ENCODE peak calls at places on chromosomes 11 and 22, in six cellular contexts. E, H, S, G, C and M are unnamed samples.
A peak's percentile ranks its signal among the peaks of the same experiment; 100 is the strongest.

GRCh38 chr22:32858957-32859356 is 57.5 kb downstream of the TIMP3 start:
- DNase-seq in E (no peak), H (no peak), S (no peak), G (no peak), C (no peak), M (no peak)

GRCh38 chr11:69144719-69145365 is 10.9 kb upstream of the SMIM38 start:
- DNase-seq in E (no peak), H (peak; percentile 18), S (no peak), G (no peak), C (no peak), M (no peak)

GRCh38 chr11:104073950-104074349 is 37.5 kb downstream of the DDI1 start:
- DNase-seq in E (no peak), H (no peak), S (no peak), G (peak; percentile 50), C (peak; percentile 11), M (no peak)

GRCh38 chr22:35838849-35839646 is 121.4 kb downstream of the APOL5 start:
- DNase-seq in E (no peak), H (peak; percentile 61), S (peak; percentile 22), G (peak; percentile 16), C (peak; percentile 82), M (peak; percentile 47)

GRCh38 chr11:96159968-96160367 is 183.0 kb downstream of the MAML2 start:
- DNase-seq in E (no peak), H (no peak), S (no peak), G (no peak), C (no peak), M (no peak)

GRCh38 chr11:83819936-83820549 is 533.9 kb upstream of the CCDC90B start:
- DNase-seq in E (no peak), H (peak; percentile 44), S (no peak), G (peak; percentile 64), C (peak; percentile 66), M (peak; percentile 51)

GRCh38 chr11:77126156-77126775 is 1.8 kb upstream of the MYO7A start:
- DNase-seq in E (no peak), H (no peak), S (no peak), G (no peak), C (no peak), M (no peak)

GRCh38 chr11:112871909-112872511 is 89.2 kb upstream of the NCAM1 start:
- DNase-seq in E (no peak), H (no peak), S (no peak), G (no peak), C (no peak), M (no peak)

GRCh38 chr11:129331871-129332274 is 43.8 kb upstream of the BARX2 start:
- DNase-seq in E (peak; percentile 53), H (peak; percentile 40), S (peak; percentile 90), G (peak; percentile 84), C (peak; percentile 73), M (peak; percentile 78)

GRCh38 chr22:20114506-20115475 is 1.1 kb upstream of the RANBP1 start:
- DNase-seq in E (no peak), H (no peak), S (no peak), G (no peak), C (no peak), M (no peak)

GRCh38 chr11:61254403-61255025 is 13.5 kb downstream of the PGA5 start:
- DNase-seq in E (peak; percentile 50), H (peak; percentile 27), S (peak; percentile 85), G (peak; percentile 67), C (peak; percentile 59), M (peak; percentile 54)

GRCh38 chr11:109864161-109864661 is 229.0 kb upstream of the ZC3H12C start:
- DNase-seq in E (no peak), H (no peak), S (no peak), G (no peak), C (peak; percentile 60), M (no peak)

GRCh38 chr11:28048812-28049211 is 59.1 kb downstream of the KIF18A start:
- DNase-seq in E (no peak), H (no peak), S (no peak), G (no peak), C (no peak), M (no peak)

GRCh38 chr11:65275906-65276305 is 14.1 kb downstream of the POLA2 start:
- DNase-seq in E (no peak), H (no peak), S (no peak), G (no peak), C (no peak), M (no peak)

GRCh38 chr22:21972293-21972779 is 10.3 kb downstream of the TOP3B start:
- DNase-seq in E (peak; percentile 50), H (no peak), S (peak; percentile 78), G (no peak), C (peak; percentile 23), M (no peak)

GRCh38 chr22:30305519-30305905 is 16.2 kb upstream of the CASTOR1 start:
- DNase-seq in E (peak; percentile 36), H (no peak), S (no peak), G (no peak), C (no peak), M (no peak)

GRCh38 chr11:109088061-109088460 is 333.9 kb upstream of the C11orf87 start:
- DNase-seq in E (no peak), H (no peak), S (no peak), G (no peak), C (no peak), M (no peak)

GRCh38 chr22:48336339-48337060 is 1491.2 kb downstream of the BRD1 start:
- DNase-seq in E (no peak), H (no peak), S (no peak), G (no peak), C (no peak), M (no peak)

GRCh38 chr22:45096256-45096907 is 67.3 kb upstream of the NUP50 start:
- DNase-seq in E (peak; percentile 7), H (peak; percentile 36), S (peak; percentile 74), G (peak; percentile 71), C (peak; percentile 64), M (peak; percentile 67)

GRCh38 chr11:96967616-96968015 is 577.8 kb downstream of the JRKL start:
- DNase-seq in E (no peak), H (no peak), S (no peak), G (no peak), C (peak; percentile 5), M (no peak)

GRCh38 chr22:43243275-43243768 is 56.4 kb upstream of the TTLL12 start:
- DNase-seq in E (no peak), H (no peak), S (no peak), G (no peak), C (no peak), M (no peak)

GRCh38 chr11:109435121-109435742 is 13.2 kb downstream of the C11orf87 start:
- DNase-seq in E (no peak), H (no peak), S (no peak), G (peak; percentile 66), C (no peak), M (no peak)

GRCh38 chr22:41862160-41862529 is 29.2 kb downstream of the SREBF2 start:
- DNase-seq in E (peak; percentile 13), H (no peak), S (no peak), G (no peak), C (no peak), M (no peak)

GRCh38 chr22:24994070-24994763 is 41.7 kb downstream of the KIAA1671 start:
- DNase-seq in E (no peak), H (no peak), S (peak; percentile 64), G (peak; percentile 84), C (peak; percentile 25), M (peak; percentile 80)

GRCh38 chr11:61193596-61193995 is 9.7 kb upstream of the PGA3 start:
- DNase-seq in E (no peak), H (no peak), S (peak; percentile 17), G (no peak), C (no peak), M (no peak)

GRCh38 chr11:130673698-130674097 is 225.3 kb downstream of the ADAMTS15 start:
- DNase-seq in E (no peak), H (no peak), S (no peak), G (no peak), C (no peak), M (no peak)

GRCh38 chr11:117419915-117420485 is 92.3 kb downstream of the CEP164 start:
- DNase-seq in E (no peak), H (no peak), S (no peak), G (no peak), C (no peak), M (no peak)

GRCh38 chr11:28559497-28559896 is 451.3 kb downstream of the METTL15 start:
- DNase-seq in E (no peak), H (no peak), S (peak; percentile 11), G (no peak), C (no peak), M (peak; percentile 4)

GRCh38 chr11:127528297-127528696 is 527.7 kb upstream of the KIRREL3 start:
- DNase-seq in E (no peak), H (no peak), S (no peak), G (no peak), C (no peak), M (no peak)

GRCh38 chr11:98455500-98456186 is 565.1 kb upstream of the CNTN5 start:
- DNase-seq in E (no peak), H (no peak), S (peak; percentile 24), G (no peak), C (no peak), M (no peak)

GRCh38 chr22:49331878-49332277 is 495.8 kb downstream of the BRD1 start:
- DNase-seq in E (no peak), H (no peak), S (no peak), G (no peak), C (no peak), M (no peak)

GRCh38 chr11:27571151-27571840 is 64.7 kb upstream of the LIN7C start:
- DNase-seq in E (no peak), H (peak; percentile 24), S (no peak), G (no peak), C (peak; percentile 86), M (no peak)

GRCh38 chr11:3225159-3225758 is 6.6 kb upstream of the MRGPRG start:
- DNase-seq in E (no peak), H (no peak), S (no peak), G (no peak), C (no peak), M (no peak)

GRCh38 chr22:48905206-48905975 is 922.3 kb downstream of the BRD1 start:
- DNase-seq in E (no peak), H (no peak), S (no peak), G (no peak), C (no peak), M (no peak)